ENCODE peak calls at places on chromosomes 5 and 9, in five cellular contexts. Y, Z, F, U and K are unnamed samples.

GRCh38 chr5:109668668-109669422 is 20.9 kb upstream of the MAN2A1 start:
- DNase-seq in Y (no peak), Z (no peak), F (no peak), U (no peak), K (no peak)

GRCh38 chr5:121746763-121747162 is 104.9 kb upstream of the FTMT start:
- DNase-seq in Y (no peak), Z (no peak), F (no peak), U (no peak), K (no peak)

GRCh38 chr5:68965926-68966325 is 127.9 kb upstream of the SLC30A5 start:
- DNase-seq in Y (no peak), Z (no peak), F (no peak), U (no peak), K (no peak)

GRCh38 chr9:27536168-27536567 is 6.6 kb upstream of the MOB3B start:
- DNase-seq in Y (no peak), Z (no peak), F (no peak), U (no peak), K (no peak)

GRCh38 chr9:122978586-122978985 is 37.8 kb downstream of the RABGAP1 start:
- DNase-seq in Y (no peak), Z (no peak), F (no peak), U (no peak), K (no peak)

GRCh38 chr9:124835026-124835501 is 18.2 kb upstream of the WDR38 start:
- DNase-seq in Y (peak), Z (peak), F (peak), U (peak), K (no peak)

GRCh38 chr5:93428868-93429267 is 152.2 kb downstream of the NR2F1-AS1 start:
- DNase-seq in Y (peak), Z (no peak), F (peak), U (no peak), K (no peak)

GRCh38 chr5:117204404-117204803 is 629.8 kb upstream of the SEMA6A start:
- DNase-seq in Y (no peak), Z (no peak), F (no peak), U (no peak), K (no peak)

GRCh38 chr5:126066795-126067321 is 356.4 kb upstream of the GRAMD2B start:
- DNase-seq in Y (no peak), Z (no peak), F (no peak), U (no peak), K (no peak)

GRCh38 chr5:137233726-137234125 is 265.4 kb downstream of the SPOCK1 start:
- DNase-seq in Y (no peak), Z (no peak), F (no peak), U (no peak), K (no peak)

GRCh38 chr9:69674112-69674511 is 1.9 kb upstream of the APBA1 start:
- DNase-seq in Y (no peak), Z (no peak), F (no peak), U (no peak), K (no peak)

GRCh38 chr5:13865317-13865716 is 79.2 kb downstream of the DNAH5 start:
- DNase-seq in Y (no peak), Z (no peak), F (no peak), U (no peak), K (no peak)

GRCh38 chr5:87410941-87411340 is 1.8 kb downstream of the CCNH start:
- DNase-seq in Y (no peak), Z (no peak), F (peak), U (no peak), K (peak)

GRCh38 chr9:132244582-132245455 is 83.0 kb downstream of the NTNG2 start:
- DNase-seq in Y (no peak), Z (no peak), F (no peak), U (no peak), K (no peak)

GRCh38 chr5:132002701-132003100 is 8.8 kb downstream of the ACSL6 start:
- DNase-seq in Y (no peak), Z (no peak), F (no peak), U (no peak), K (no peak)

GRCh38 chr9:80552931-80553330 is 981.2 kb downstream of the TLE4 start:
- DNase-seq in Y (peak), Z (no peak), F (peak), U (no peak), K (no peak)

GRCh38 chr5:36359267-36359666 is 57.6 kb upstream of the RANBP3L start:
- DNase-seq in Y (no peak), Z (no peak), F (peak), U (no peak), K (no peak)

GRCh38 chr5:153654444-153654843 is 164.0 kb downstream of the GRIA1 start:
- DNase-seq in Y (no peak), Z (no peak), F (no peak), U (no peak), K (peak)

GRCh38 chr5:141521244-141521781 is 32.4 kb downstream of the PCDHGC5 start:
- DNase-seq in Y (peak), Z (no peak), F (peak), U (peak), K (peak)

GRCh38 chr9:125095821-125096443 is 47.4 kb downstream of the SCAI start:
- DNase-seq in Y (no peak), Z (no peak), F (no peak), U (no peak), K (no peak)

GRCh38 chr5:180636403-180637075 is 12.9 kb downstream of the FLT4 start:
- DNase-seq in Y (peak), Z (peak), F (peak), U (no peak), K (no peak)

GRCh38 chr9:127837346-127837745 is 17.1 kb downstream of the ENG start:
- DNase-seq in Y (no peak), Z (no peak), F (peak), U (no peak), K (no peak)

GRCh38 chr9:85004818-85005413 is 335.4 kb downstream of the NTRK2 start:
- DNase-seq in Y (peak), Z (no peak), F (no peak), U (no peak), K (no peak)

GRCh38 chr9:124390812-124391658 is 24.2 kb downstream of the PSMB7 start:
- DNase-seq in Y (no peak), Z (no peak), F (peak), U (no peak), K (no peak)

GRCh38 chr9:104831681-104832080 is 67.8 kb downstream of the NIPSNAP3B start:
- DNase-seq in Y (peak), Z (no peak), F (peak), U (no peak), K (peak)

GRCh38 chr9:93820667-93821306 is 134.4 kb downstream of the BARX1 start:
- DNase-seq in Y (no peak), Z (no peak), F (no peak), U (no peak), K (no peak)

GRCh38 chr5:179905144-179905526 is 2.6 kb downstream of the TBC1D9B start:
- DNase-seq in Y (no peak), Z (no peak), F (no peak), U (no peak), K (no peak)

GRCh38 chr5:124743534-124744169 is 2.8 kb downstream of the ZNF608 start:
- DNase-seq in Y (no peak), Z (no peak), F (peak), U (no peak), K (no peak)

GRCh38 chr5:60652206-60652605 is 47.8 kb downstream of the DEPDC1B start:
- DNase-seq in Y (peak), Z (no peak), F (peak), U (peak), K (peak)

GRCh38 chr5:171688696-171689495 is 96.7 kb upstream of the SMIM23 start:
- DNase-seq in Y (no peak), Z (no peak), F (no peak), U (no peak), K (no peak)

GRCh38 chr5:154493274-154493673 is 15.2 kb upstream of the HAND1 start:
- DNase-seq in Y (no peak), Z (no peak), F (no peak), U (no peak), K (no peak)

GRCh38 chr9:100505564-100506159 is 32.7 kb downstream of the TMEFF1 start:
- DNase-seq in Y (peak), Z (peak), F (peak), U (peak), K (no peak)
- TF ChIP-seq CTCF in Y (peak), Z (peak), F (peak), U (peak), K (peak)

GRCh38 chr5:9174446-9174845 is 371.4 kb downstream of the SEMA5A start:
- DNase-seq in Y (peak), Z (no peak), F (peak), U (no peak), K (no peak)
- H3K4me3 ChIP-seq in Y (no peak), Z (no peak), F (no peak), U (no peak), K (no peak)

GRCh38 chr9:113317777-113318176 is 14.6 kb upstream of the RNF183 start:
- DNase-seq in Y (no peak), Z (no peak), F (peak), U (no peak), K (no peak)
- TF ChIP-seq CTCF in Y (peak), Z (no peak), F (peak), U (peak), K (peak)

GRCh38 chr5:80071510-80072021 is 36.4 kb downstream of the THBS4 start:
- DNase-seq in Y (no peak), Z (no peak), F (no peak), U (no peak), K (no peak)

GRCh38 chr5:80069251-80069650 is 34.1 kb downstream of the THBS4 start:
- DNase-seq in Y (no peak), Z (no peak), F (no peak), U (no peak), K (no peak)

GRCh38 chr5:80069918-80070318 is 34.8 kb downstream of the THBS4 start:
- DNase-seq in Y (no peak), Z (no peak), F (no peak), U (no peak), K (no peak)

GRCh38 chr5:80068775-80069174 is 33.6 kb downstream of the THBS4 start:
- DNase-seq in Y (no peak), Z (no peak), F (no peak), U (no peak), K (no peak)

GRCh38 chr5:80070338-80071056 is 35.3 kb downstream of the THBS4 start:
- DNase-seq in Y (no peak), Z (no peak), F (no peak), U (no peak), K (no peak)
- H3K4me3 ChIP-seq in Y (no peak), Z (no peak), F (no peak), U (no peak), K (no peak)

GRCh38 chr5:50325237-50325832 is 115.8 kb downstream of the EMB start:
- DNase-seq in Y (peak), Z (no peak), F (peak), U (no peak), K (no peak)

GRCh38 chr5:50318220-50318619 is 122.9 kb downstream of the EMB start:
- DNase-seq in Y (no peak), Z (no peak), F (no peak), U (no peak), K (no peak)

DNA sequence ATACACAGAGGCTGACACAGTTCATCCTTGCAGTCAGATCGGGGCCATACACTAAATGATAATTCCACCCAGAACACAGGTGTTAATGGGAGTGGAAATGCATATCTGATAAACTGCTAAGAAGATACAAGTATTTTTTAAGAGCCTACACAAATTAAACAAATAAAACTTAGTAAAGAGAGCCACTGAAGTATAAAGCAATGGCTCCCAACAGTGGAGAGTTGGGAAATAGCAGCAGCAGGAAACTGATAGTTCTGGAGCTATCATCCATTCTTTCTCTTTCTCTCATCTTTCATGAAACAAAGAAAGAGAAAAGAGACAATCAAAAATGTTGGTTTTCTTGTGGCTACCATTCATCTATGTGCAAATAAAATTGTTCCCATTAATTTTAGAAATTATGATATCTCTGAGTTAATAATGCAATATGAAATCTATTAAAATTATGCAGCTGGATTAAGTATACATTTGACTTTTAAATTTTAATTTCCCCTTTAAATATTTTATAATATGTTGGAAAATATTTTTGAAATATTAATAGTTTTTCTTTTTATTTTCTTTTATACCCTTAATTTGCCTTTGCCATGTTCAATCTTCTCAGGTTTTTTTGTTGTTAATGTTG is 120.8 kb downstream of the EMB start:
- DNase-seq in Y (no peak), Z (no peak), F (no peak), U (no peak), K (no peak)
- TF ChIP-seq CTCF in Y (peak), Z (no peak), F (no peak), U (no peak), K (peak)

DNA sequence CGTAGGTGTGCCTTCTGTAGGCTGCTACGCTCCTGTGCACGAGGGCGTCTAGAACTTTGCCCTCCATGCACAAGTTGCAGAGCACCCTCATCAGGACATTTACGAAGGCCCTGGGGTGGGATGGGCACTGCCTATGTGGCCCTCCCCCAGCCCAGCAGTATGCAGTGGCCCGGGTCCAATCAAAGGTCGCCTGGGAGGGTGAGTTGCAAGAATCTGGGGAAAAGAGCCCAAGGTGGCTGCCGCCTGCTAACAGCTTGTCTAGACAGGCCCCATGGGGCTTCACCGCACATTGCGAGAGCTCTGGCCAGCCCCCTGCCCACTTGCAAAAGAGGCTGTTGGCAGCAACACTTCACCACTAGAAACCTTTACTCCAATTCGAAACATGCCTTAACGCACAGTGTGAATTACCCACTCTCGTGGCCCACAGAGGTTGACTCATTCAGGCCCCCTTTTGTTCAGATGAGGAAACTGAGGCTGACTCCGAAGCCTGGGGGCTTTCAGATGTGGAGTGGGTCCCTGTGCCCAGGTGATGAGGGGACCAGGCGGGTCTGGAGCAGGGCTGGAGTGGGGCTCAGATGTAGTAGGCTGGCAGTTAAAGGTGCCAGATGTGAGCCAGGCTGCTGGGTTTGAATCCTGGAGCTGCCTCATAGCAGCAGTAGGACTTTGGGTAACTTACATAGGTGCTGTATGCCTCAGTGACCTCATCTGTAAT is 31.8 kb upstream of the IL17B start:
- DNase-seq in Y (no peak), Z (no peak), F (peak), U (no peak), K (no peak)
- H3K4me3 ChIP-seq in Y (peak), Z (peak), F (peak), U (peak), K (peak)